ENCODE peak calls at places on chromosome 1, in five cellular contexts. B is fibroblast of mammary gland; T is stimulated activated CD8-positive, alpha-beta memory T cell treated with anti-CD3 and anti-CD28 coated beads, Interleukin-15, amount 100 ng/mL, for 4 hours; W is AG08396; G is AG04450. U is an unnamed sample.
A peak's percentile ranks its signal among the peaks of the same experiment; 100 is the strongest.

GRCh38 chr1:184622136-184622823 is 132.4 kb downstream of the EDEM3 start:
- DNase-seq in B (peak; percentile 99), T (no peak), W (peak; percentile 73), G (peak; percentile 69), U (peak; percentile 97)

GRCh38 chr1:61082336-61083013 is at the start of gene NFIA:
- DNase-seq in B (peak; percentile 79), T (no peak), W (peak; percentile 68), G (no peak), U (no peak)

GRCh38 chr1:36305915-36306209 is 306 bp upstream of the SH3D21 start:
- DNase-seq in B (no peak), T (no peak), W (no peak), G (no peak), U (no peak)

GRCh38 chr1:171841931-171842723 is 829 bp downstream of the DNM3 start:
- DNase-seq in B (peak; percentile 10), T (no peak), W (peak; percentile 31), G (no peak), U (no peak)

GRCh38 chr1:70220517-70221240 is 501 bp upstream of the SRSF11 start:
- DNase-seq in B (no peak), T (no peak), W (no peak), G (no peak), U (no peak)

GRCh38 chr1:80918365-80918764 is 882.4 kb upstream of the ADGRL2 start:
- DNase-seq in B (peak; percentile 5), T (no peak), W (no peak), G (no peak), U (no peak)

GRCh38 chr1:188763541-188763940 is 1714.1 kb downstream of the BRINP3 start:
- DNase-seq in B (no peak), T (no peak), W (no peak), G (no peak), U (no peak)

GRCh38 chr1:19786988-19787423 is 12.7 kb downstream of the TMCO4 start:
- DNase-seq in B (no peak), T (no peak), W (no peak), G (no peak), U (no peak)

GRCh38 chr1:912740-913301 is 10.9 kb upstream of the SAMD11 start:
- DNase-seq in B (peak; percentile 28), T (no peak), W (no peak), G (no peak), U (no peak)

GRCh38 chr1:152034654-152035405 is 2.0 kb downstream of the S100A11 start:
- DNase-seq in B (peak; percentile 81), T (peak; percentile 37), W (peak; percentile 63), G (no peak), U (no peak)

GRCh38 chr1:164625004-164625617 is 66.1 kb downstream of the PBX1 start:
- DNase-seq in B (no peak), T (no peak), W (no peak), G (no peak), U (no peak)

GRCh38 chr1:2412395-2412772 is at the start of gene PEX10:
- DNase-seq in B (peak; percentile 88), T (peak; percentile 97), W (peak; percentile 100), G (peak; percentile 80), U (peak; percentile 76)

GRCh38 chr1:55727010-55727409 is 511.8 kb upstream of the USP24 start:
- DNase-seq in B (peak; percentile 59), T (no peak), W (peak; percentile 57), G (no peak), U (no peak)

GRCh38 chr1:216181590-216181989 is 241.7 kb downstream of the USH2A start:
- DNase-seq in B (no peak), T (no peak), W (no peak), G (no peak), U (no peak)

GRCh38 chr1:107132780-107133179 is 8.1 kb upstream of the NTNG1 start:
- DNase-seq in B (no peak), T (no peak), W (no peak), G (no peak), U (no peak)

GRCh38 chr1:23718482-23718881 is 24.8 kb upstream of the ELOA start:
- DNase-seq in B (peak; percentile 63), T (no peak), W (peak; percentile 41), G (no peak), U (no peak)

GRCh38 chr1:4616831-4617465 is 37.5 kb upstream of the AJAP1 start:
- DNase-seq in B (no peak), T (no peak), W (no peak), G (no peak), U (no peak)

GRCh38 chr1:94160811-94161210 is 39.9 kb upstream of the ABCA4 start:
- DNase-seq in B (peak; percentile 88), T (no peak), W (peak; percentile 33), G (peak; percentile 30), U (peak; percentile 46)

GRCh38 chr1:107914144-107914543 is 50.8 kb downstream of the VAV3 start:
- DNase-seq in B (no peak), T (no peak), W (no peak), G (no peak), U (no peak)

GRCh38 chr1:23592209-23592905 is 33.1 kb upstream of the ID3 start:
- DNase-seq in B (no peak), T (no peak), W (no peak), G (no peak), U (no peak)

GRCh38 chr1:203528976-203529375 is 35.0 kb downstream of the OPTC start:
- DNase-seq in B (no peak), T (no peak), W (no peak), G (no peak), U (no peak)

GRCh38 chr1:1171551-1172340 is 1.9 kb upstream of the TTLL10 start:
- DNase-seq in B (no peak), T (no peak), W (no peak), G (no peak), U (no peak)

GRCh38 chr1:42008264-42008663 is 89.5 kb upstream of the HIVEP3 start:
- DNase-seq in B (no peak), T (no peak), W (no peak), G (no peak), U (no peak)

GRCh38 chr1:31788825-31789256 is 24.7 kb upstream of the ADGRB2 start:
- DNase-seq in B (peak; percentile 84), T (no peak), W (no peak), G (peak; percentile 58), U (no peak)